ENCODE peak calls at places on chromosomes 7 and 10, in seven cellular contexts. One of them, this sample, is unnamed.

GRCh38 chr10:52215745-52216361 is 98.2 kb upstream of the DKK1 start:
- DNase-seq in cardiac muscle cell: peak; percentile 81
- DNase-seq in thoracic aorta: no peak
- DNase-seq in coronary artery: no peak
- DNase-seq in A549: peak; percentile 73
- DNase-seq in breast epithelium: no peak
- DNase-seq in Peyer's patch: no peak
- DNase-seq in this sample: peak; percentile 56

GRCh38 chr10:131983780-131984179 is 2.1 kb upstream of the BNIP3 start:
- DNase-seq in A549: peak; percentile 70
- DNase-seq in thoracic aorta: no peak
- DNase-seq in coronary artery: no peak
- DNase-seq in Peyer's patch: no peak
- DNase-seq in cardiac muscle cell: peak; percentile 68
- DNase-seq in breast epithelium: no peak
- DNase-seq in this sample: no peak

GRCh38 chr7:54874804-54875203 is 115.8 kb upstream of the SEC61G start:
- DNase-seq in coronary artery: no peak
- DNase-seq in cardiac muscle cell: no peak
- DNase-seq in breast epithelium: no peak
- DNase-seq in thoracic aorta: no peak
- DNase-seq in A549: no peak
- DNase-seq in Peyer's patch: no peak
- DNase-seq in this sample: no peak

GRCh38 chr7:16594061-16594460 is 51.5 kb downstream of the ANKMY2 start:
- DNase-seq in breast epithelium: no peak
- DNase-seq in A549: no peak
- DNase-seq in Peyer's patch: no peak
- DNase-seq in thoracic aorta: no peak
- DNase-seq in coronary artery: no peak
- DNase-seq in cardiac muscle cell: no peak
- DNase-seq in this sample: no peak

GRCh38 chr7:74174606-74175082 is 488 bp downstream of the EIF4H start:
- DNase-seq in A549: peak; percentile 45
- DNase-seq in Peyer's patch: peak; percentile 71
- DNase-seq in cardiac muscle cell: peak; percentile 66
- DNase-seq in thoracic aorta: no peak
- DNase-seq in breast epithelium: peak; percentile 31
- DNase-seq in coronary artery: peak; percentile 79
- DNase-seq in this sample: peak; percentile 29

GRCh38 chr10:106440767-106441166 is 723.7 kb downstream of the SORCS1 start:
- DNase-seq in Peyer's patch: no peak
- DNase-seq in breast epithelium: no peak
- DNase-seq in cardiac muscle cell: no peak
- DNase-seq in thoracic aorta: no peak
- DNase-seq in coronary artery: no peak
- DNase-seq in A549: no peak
- DNase-seq in this sample: no peak

GRCh38 chr7:131897016-131897789 is 340.8 kb upstream of the PODXL start:
- DNase-seq in A549: peak; percentile 63
- DNase-seq in breast epithelium: no peak
- DNase-seq in Peyer's patch: no peak
- DNase-seq in cardiac muscle cell: peak; percentile 48
- DNase-seq in thoracic aorta: no peak
- DNase-seq in coronary artery: no peak
- DNase-seq in this sample: peak; percentile 21

GRCh38 chr10:66795871-66796270 is 130.0 kb upstream of the LRRTM3 start:
- DNase-seq in Peyer's patch: no peak
- DNase-seq in breast epithelium: no peak
- DNase-seq in A549: no peak
- DNase-seq in thoracic aorta: no peak
- DNase-seq in cardiac muscle cell: no peak
- DNase-seq in coronary artery: no peak
- DNase-seq in this sample: no peak

GRCh38 chr10:60739581-60739980 is 38.7 kb upstream of the CDK1 start:
- DNase-seq in thoracic aorta: no peak
- DNase-seq in Peyer's patch: no peak
- DNase-seq in cardiac muscle cell: peak; percentile 51
- DNase-seq in coronary artery: no peak
- DNase-seq in A549: no peak
- DNase-seq in breast epithelium: no peak
- DNase-seq in this sample: no peak

GRCh38 chr7:94055963-94056362 is 51.8 kb upstream of the BET1 start:
- DNase-seq in A549: no peak
- DNase-seq in breast epithelium: no peak
- DNase-seq in cardiac muscle cell: no peak
- DNase-seq in coronary artery: no peak
- DNase-seq in Peyer's patch: no peak
- DNase-seq in thoracic aorta: no peak
- DNase-seq in this sample: no peak

GRCh38 chr7:2299131-2299829 is 15.0 kb downstream of the SNX8 start:
- DNase-seq in A549: no peak
- DNase-seq in thoracic aorta: peak; percentile 9
- DNase-seq in breast epithelium: no peak
- DNase-seq in Peyer's patch: no peak
- DNase-seq in cardiac muscle cell: peak; percentile 84
- DNase-seq in coronary artery: no peak
- DNase-seq in this sample: no peak

GRCh38 chr10:283916-284356 is 148.7 kb downstream of the ZMYND11 start:
- DNase-seq in Peyer's patch: no peak
- DNase-seq in thoracic aorta: no peak
- DNase-seq in breast epithelium: no peak
- DNase-seq in coronary artery: no peak
- DNase-seq in A549: no peak
- DNase-seq in cardiac muscle cell: no peak
- DNase-seq in this sample: no peak

GRCh38 chr7:16357921-16358320 is 63.4 kb downstream of the CRPPA start:
- DNase-seq in A549: no peak
- DNase-seq in breast epithelium: peak; percentile 47
- DNase-seq in Peyer's patch: no peak
- DNase-seq in coronary artery: no peak
- DNase-seq in thoracic aorta: no peak
- DNase-seq in cardiac muscle cell: no peak
- DNase-seq in this sample: no peak

GRCh38 chr7:98771519-98772241 is 98.1 kb downstream of the TMEM130 start:
- DNase-seq in breast epithelium: no peak
- DNase-seq in cardiac muscle cell: peak; percentile 51
- DNase-seq in A549: no peak
- DNase-seq in coronary artery: no peak
- DNase-seq in thoracic aorta: no peak
- DNase-seq in Peyer's patch: no peak
- DNase-seq in this sample: no peak

GRCh38 chr10:5659702-5660528 is 6.5 kb downstream of the ASB13 start:
- DNase-seq in cardiac muscle cell: peak; percentile 70
- DNase-seq in A549: peak; percentile 55
- DNase-seq in coronary artery: no peak
- DNase-seq in thoracic aorta: peak; percentile 27
- DNase-seq in breast epithelium: no peak
- DNase-seq in Peyer's patch: no peak
- DNase-seq in this sample: no peak

GRCh38 chr10:20744851-20745250 is 152.3 kb downstream of the NEBL start:
- DNase-seq in Peyer's patch: no peak
- DNase-seq in breast epithelium: no peak
- DNase-seq in thoracic aorta: no peak
- DNase-seq in A549: no peak
- DNase-seq in cardiac muscle cell: no peak
- DNase-seq in coronary artery: no peak
- DNase-seq in this sample: no peak

GRCh38 chr7:51949726-51950644 is 633.4 kb upstream of the COBL start:
- DNase-seq in breast epithelium: no peak
- DNase-seq in A549: no peak
- DNase-seq in Peyer's patch: no peak
- DNase-seq in thoracic aorta: no peak
- DNase-seq in cardiac muscle cell: no peak
- DNase-seq in coronary artery: no peak
- DNase-seq in this sample: no peak

GRCh38 chr10:124575107-124576035 is 113.7 kb downstream of the LHPP start:
- DNase-seq in Peyer's patch: peak; percentile 43
- DNase-seq in thoracic aorta: no peak
- DNase-seq in coronary artery: no peak
- DNase-seq in A549: no peak
- DNase-seq in cardiac muscle cell: no peak
- DNase-seq in breast epithelium: no peak
- DNase-seq in this sample: no peak

DNA sequence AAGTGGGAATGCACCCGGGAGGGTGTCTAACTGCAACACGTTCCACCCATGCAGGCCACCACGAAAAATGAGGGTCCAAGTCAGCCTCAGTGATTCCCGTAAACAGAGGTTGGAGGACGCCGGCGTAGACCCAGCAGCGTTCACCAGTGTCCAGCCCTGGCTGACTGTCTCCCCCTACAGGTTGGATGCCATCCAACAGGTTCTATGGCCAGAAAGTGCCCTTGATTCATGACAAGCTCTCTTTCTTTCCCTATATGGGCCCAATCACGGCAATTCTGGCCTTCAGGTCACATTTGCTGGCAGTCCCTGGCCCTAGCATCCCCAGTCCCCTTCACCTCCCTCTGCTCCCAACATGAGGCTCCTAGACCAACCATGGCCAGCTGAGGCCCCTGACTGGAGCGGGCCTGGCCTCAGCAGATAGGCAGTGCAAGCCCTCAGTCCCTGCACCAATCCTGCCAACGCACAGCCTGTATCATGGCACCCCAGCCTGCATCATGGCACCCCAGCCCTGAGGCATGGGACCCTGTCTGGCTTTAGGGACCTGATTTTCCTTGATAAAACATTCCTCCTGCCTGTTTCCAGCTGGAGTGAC is 227.4 kb downstream of the GRID1 start:
- DNase-seq in breast epithelium: no peak
- DNase-seq in Peyer's patch: peak; percentile 45
- DNase-seq in coronary artery: no peak
- DNase-seq in thoracic aorta: no peak
- DNase-seq in A549: peak; percentile 29
- DNase-seq in cardiac muscle cell: peak; percentile 18
- DNase-seq in this sample: peak; percentile 61
- TF ChIP-seq CTCF in breast epithelium: no peak
- TF ChIP-seq CTCF in Peyer's patch: peak; percentile 28
- TF ChIP-seq CTCF in coronary artery: no peak
- TF ChIP-seq CTCF in thoracic aorta: no peak
- TF ChIP-seq CTCF in A549: peak; percentile 38
- TF ChIP-seq CTCF in cardiac muscle cell: peak; percentile 43
- TF ChIP-seq CTCF in this sample: peak; percentile 66

DNA sequence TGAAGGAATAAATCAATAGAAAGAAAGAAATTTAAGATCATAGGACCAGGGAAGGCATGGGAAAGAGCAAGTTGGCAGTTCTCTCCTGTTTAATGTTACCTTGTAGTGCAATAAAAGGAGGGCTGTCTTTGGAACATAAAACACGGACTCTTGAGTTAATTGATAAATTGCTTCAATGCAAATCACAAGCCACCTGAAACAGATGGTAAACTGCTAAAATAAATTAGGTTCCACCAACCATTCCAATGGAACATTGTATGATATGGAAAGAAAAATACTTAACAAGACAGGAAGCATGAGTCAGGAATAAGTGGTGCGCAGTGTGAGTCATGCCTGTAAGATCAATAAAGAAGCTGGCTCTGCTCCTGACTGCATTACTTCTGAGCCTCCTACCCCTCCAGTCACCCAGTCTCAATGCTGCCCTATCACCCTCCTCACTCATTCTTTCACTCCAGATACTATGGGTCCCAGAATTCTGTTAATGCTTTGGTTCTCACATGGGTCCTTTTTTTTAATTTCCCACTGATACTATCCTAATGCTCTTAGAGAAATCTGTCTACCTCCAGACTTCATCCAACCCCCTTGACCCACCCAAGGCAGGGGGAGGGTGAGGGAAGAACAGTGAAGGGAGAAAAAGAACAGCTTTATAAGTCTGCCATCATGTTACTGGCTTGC is 78.9 kb downstream of the LRRC17 start:
- DNase-seq in Peyer's patch: no peak
- DNase-seq in thoracic aorta: no peak
- DNase-seq in breast epithelium: no peak
- DNase-seq in cardiac muscle cell: peak; percentile 90
- DNase-seq in A549: peak; percentile 92
- DNase-seq in coronary artery: no peak
- DNase-seq in this sample: no peak
- TF ChIP-seq CTCF in Peyer's patch: no peak
- TF ChIP-seq CTCF in thoracic aorta: no peak
- TF ChIP-seq CTCF in breast epithelium: no peak
- TF ChIP-seq CTCF in cardiac muscle cell: no peak
- TF ChIP-seq CTCF in A549: no peak
- TF ChIP-seq CTCF in coronary artery: no peak
- TF ChIP-seq CTCF in this sample: no peak

DNA sequence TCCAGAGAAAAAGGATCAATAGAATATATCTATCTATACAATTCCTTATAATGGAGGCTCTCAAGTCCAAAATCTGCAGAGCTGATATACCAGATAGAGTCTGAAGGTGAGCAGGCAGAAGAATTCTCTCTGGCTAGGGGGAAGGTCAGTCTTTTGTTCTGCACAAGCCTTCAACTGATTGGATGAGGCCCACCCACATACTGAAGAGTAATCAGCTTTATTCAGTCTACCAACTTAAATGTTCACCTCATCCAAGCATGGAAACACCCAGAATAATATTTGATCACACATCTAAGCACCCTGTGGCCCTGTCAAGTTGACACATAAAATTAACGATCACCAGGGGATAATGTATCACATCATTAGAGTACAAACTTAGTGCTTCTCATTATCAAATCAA is 193.8 kb upstream of the YAE1 start:
- DNase-seq in thoracic aorta: no peak
- DNase-seq in breast epithelium: no peak
- DNase-seq in cardiac muscle cell: no peak
- DNase-seq in A549: no peak
- DNase-seq in Peyer's patch: no peak
- DNase-seq in coronary artery: no peak
- DNase-seq in this sample: no peak
- TF ChIP-seq CTCF in thoracic aorta: no peak
- TF ChIP-seq CTCF in breast epithelium: no peak
- TF ChIP-seq CTCF in cardiac muscle cell: no peak
- TF ChIP-seq CTCF in A549: no peak
- TF ChIP-seq CTCF in Peyer's patch: no peak
- TF ChIP-seq CTCF in coronary artery: no peak
- TF ChIP-seq CTCF in this sample: no peak

GRCh38 chr7:101127460-101128039 is 646 bp downstream of the SERPINE1 start:
- DNase-seq in thoracic aorta: no peak
- DNase-seq in coronary artery: no peak
- DNase-seq in A549: no peak
- DNase-seq in cardiac muscle cell: no peak
- DNase-seq in Peyer's patch: no peak
- DNase-seq in breast epithelium: no peak
- DNase-seq in this sample: no peak

GRCh38 chr7:101124376-101125056 is 2.4 kb upstream of the SERPINE1 start:
- DNase-seq in thoracic aorta: no peak
- DNase-seq in breast epithelium: no peak
- DNase-seq in cardiac muscle cell: peak; percentile 91
- DNase-seq in Peyer's patch: no peak
- DNase-seq in coronary artery: no peak
- DNase-seq in A549: peak; percentile 86
- DNase-seq in this sample: no peak

GRCh38 chr7:101125989-101126650 is 784 bp upstream of the SERPINE1 start:
- DNase-seq in thoracic aorta: no peak
- DNase-seq in coronary artery: peak; percentile 89
- DNase-seq in A549: peak; percentile 96
- DNase-seq in cardiac muscle cell: peak; percentile 90
- DNase-seq in breast epithelium: peak; percentile 47
- DNase-seq in Peyer's patch: peak; percentile 59
- DNase-seq in this sample: no peak

GRCh38 chr7:101128040-101128834 is 1.3 kb downstream of the SERPINE1 start:
- DNase-seq in breast epithelium: no peak
- DNase-seq in cardiac muscle cell: peak; percentile 51
- DNase-seq in Peyer's patch: no peak
- DNase-seq in thoracic aorta: no peak
- DNase-seq in A549: no peak
- DNase-seq in coronary artery: no peak
- DNase-seq in this sample: no peak

GRCh38 chr7:101126651-101127459 is at the start of gene SERPINE1:
- DNase-seq in A549: peak; percentile 98
- DNase-seq in coronary artery: peak; percentile 96
- DNase-seq in thoracic aorta: peak; percentile 97
- DNase-seq in breast epithelium: peak; percentile 86
- DNase-seq in Peyer's patch: peak; percentile 66
- DNase-seq in cardiac muscle cell: peak; percentile 100
- DNase-seq in this sample: peak; percentile 79
- TF ChIP-seq CTCF in A549: peak; percentile 29
- TF ChIP-seq CTCF in coronary artery: no peak
- TF ChIP-seq CTCF in thoracic aorta: no peak
- TF ChIP-seq CTCF in breast epithelium: no peak
- TF ChIP-seq CTCF in Peyer's patch: no peak
- TF ChIP-seq CTCF in cardiac muscle cell: peak; percentile 30
- TF ChIP-seq CTCF in this sample: peak; percentile 34